ENCODE peak calls at places on chromosomes 1 and 21, in nine cellular contexts. V is brain microvascular endothelial cell; I is A549; D is HL-60; Y is CD8-positive, alpha-beta T cell; F is fibroblast of lung; H is Peyer's patch; J is lower lobe of right lung; N is right lobe of liver. Z is an unnamed sample.

GRCh38 chr21:35142036-35142825 is 93.1 kb upstream of the RUNX1 start:
- DNase-seq in D (no peak), Y (no peak), I (no peak), V (no peak), H (no peak), N (no peak), F (no peak), J (no peak), Z (no peak)

GRCh38 chr1:245859510-245860114 is 647.5 kb downstream of the SMYD3 start:
- DNase-seq in H (no peak), V (peak), Y (no peak), I (peak), N (no peak), F (no peak), D (no peak), J (no peak), Z (no peak)

GRCh38 chr1:234969630-234970370 is 158.8 kb downstream of the TOMM20 start:
- DNase-seq in I (no peak), F (peak), V (peak), N (peak), D (no peak), H (peak), Y (no peak), J (peak), Z (no peak)

GRCh38 chr1:29688477-29689365 is 452.4 kb downstream of the PTPRU start:
- DNase-seq in Y (no peak), H (no peak), N (peak), I (no peak), D (no peak), V (peak), J (no peak), F (peak), Z (no peak)

GRCh38 chr1:167935252-167936067 is 1.0 kb upstream of the DCAF6 start:
- DNase-seq in Y (peak), D (peak), I (peak), N (peak), F (peak), V (peak), J (no peak), H (no peak), Z (peak)

GRCh38 chr21:42079008-42079938 is 8.2 kb downstream of the UMODL1 start:
- DNase-seq in I (no peak), Y (no peak), D (no peak), N (no peak), H (no peak), J (no peak), F (no peak), V (no peak), Z (no peak)

GRCh38 chr21:14734191-14734590 is 188.1 kb upstream of the SAMSN1 start:
- DNase-seq in N (no peak), F (no peak), H (peak), Y (no peak), I (no peak), D (peak), J (no peak), V (no peak), Z (no peak)

GRCh38 chr1:161013591-161014513 is 7.1 kb downstream of the F11R start:
- DNase-seq in J (peak), H (peak), Y (peak), V (peak), F (peak), N (peak), I (peak), D (peak), Z (peak)

GRCh38 chr1:214427871-214428277 is 123.5 kb downstream of the PTPN14 start:
- DNase-seq in V (peak), Y (peak), J (no peak), H (peak), D (peak), F (peak), N (no peak), I (peak), Z (peak)

GRCh38 chr21:46369520-46370235 is 45.7 kb downstream of the PCNT start:
- DNase-seq in I (no peak), F (no peak), H (no peak), Y (no peak), D (peak), N (no peak), V (no peak), J (no peak), Z (no peak)

GRCh38 chr1:89758127-89758526 is 62.7 kb upstream of the LRRC8D start:
- DNase-seq in F (no peak), Y (no peak), H (no peak), I (no peak), V (no peak), J (no peak), D (no peak), N (no peak), Z (no peak)

GRCh38 chr1:111505641-111506119 is 2.2 kb upstream of the ADORA3 start:
- DNase-seq in F (no peak), N (no peak), I (no peak), V (no peak), Y (no peak), H (peak), J (no peak), D (peak), Z (no peak)

GRCh38 chr1:113871597-113872113 is at the start of gene PTPN22:
- DNase-seq in H (peak), I (no peak), D (peak), Y (peak), F (peak), V (peak), J (peak), N (no peak), Z (peak)

GRCh38 chr1:113875714-113876113 is 4.2 kb upstream of the PTPN22 start:
- DNase-seq in H (no peak), N (no peak), V (no peak), I (no peak), D (no peak), J (no peak), F (no peak), Y (no peak), Z (no peak)

GRCh38 chr1:113872219-113872934 is 865 bp upstream of the PTPN22 start:
- DNase-seq in N (no peak), V (no peak), D (peak), H (no peak), Y (peak), J (no peak), I (no peak), F (no peak), Z (no peak)

GRCh38 chr1:113876181-113876580 is 4.7 kb upstream of the PTPN22 start:
- DNase-seq in D (no peak), J (no peak), Y (no peak), H (no peak), F (no peak), I (no peak), N (no peak), V (no peak), Z (no peak)

GRCh38 chr1:113874017-113874879 is 2.7 kb upstream of the PTPN22 start:
- DNase-seq in N (no peak), D (peak), F (no peak), H (peak), J (no peak), V (no peak), I (peak), Y (no peak), Z (no peak)
- TF ChIP-seq CTCF in N (no peak), D (peak), F (no peak), H (peak), J (no peak), V (peak), I (no peak), Y (no peak), Z (no peak)

GRCh38 chr21:31476551-31477120 is 132.6 kb upstream of the TIAM1 start:
- DNase-seq in F (no peak), V (no peak), J (no peak), H (no peak), Y (no peak), I (no peak), D (no peak), N (no peak), Z (no peak)
- TF ChIP-seq CTCF in F (peak), V (peak), J (no peak), H (no peak), Y (no peak), I (no peak), D (no peak), N (no peak), Z (no peak)

GRCh38 chr1:227219715-227220292 is 98.5 kb downstream of the CDC42BPA start:
- DNase-seq in F (no peak), J (no peak), H (no peak), N (no peak), V (no peak), D (no peak), I (no peak), Y (no peak), Z (no peak)
- TF ChIP-seq CTCF in F (no peak), J (no peak), H (no peak), N (peak), V (no peak), D (no peak), I (no peak), Y (no peak), Z (no peak)

GRCh38 chr1:151908228-151908691 is 1.1 kb downstream of the THEM4 start:
- DNase-seq in J (no peak), D (peak), Y (no peak), F (no peak), I (peak), H (no peak), N (no peak), V (no peak), Z (no peak)
- TF ChIP-seq CTCF in J (no peak), D (peak), Y (no peak), F (peak), I (no peak), H (no peak), N (no peak), V (no peak), Z (no peak)

GRCh38 chr1:172041689-172042088 is 200.4 kb downstream of the DNM3 start:
- DNase-seq in H (no peak), I (peak), N (no peak), D (no peak), Y (no peak), V (no peak), F (peak), J (no peak), Z (no peak)
- TF ChIP-seq CTCF in H (peak), I (peak), N (peak), D (no peak), Y (no peak), V (peak), F (peak), J (peak), Z (no peak)

DNA sequence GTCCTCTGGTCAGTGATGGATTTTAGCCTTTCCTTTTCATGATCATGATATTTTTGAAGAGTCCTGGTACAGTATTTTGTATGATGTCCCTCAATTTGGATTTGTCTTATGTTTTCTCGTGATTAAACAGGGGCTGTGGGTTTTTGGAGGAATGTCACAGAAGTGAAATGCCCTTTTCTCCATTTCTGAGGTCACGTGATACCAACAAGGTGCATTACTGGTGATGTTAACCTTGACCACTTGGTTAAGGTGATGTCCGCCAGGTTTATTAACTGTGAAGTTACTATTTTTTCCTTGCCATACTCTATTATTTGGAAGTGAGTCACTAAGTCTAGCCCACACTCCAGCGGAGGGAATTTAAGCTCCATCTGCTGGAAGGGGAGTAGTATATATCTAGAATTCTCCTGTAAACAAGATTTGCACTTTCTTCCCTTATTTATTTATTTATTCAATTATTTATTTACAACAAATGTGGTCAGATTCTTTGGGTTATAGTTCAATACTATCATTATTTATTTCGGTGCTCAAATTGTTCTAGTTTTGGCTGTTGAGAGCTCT is 123.4 kb downstream of the HIVEP3 start:
- DNase-seq in J (no peak), V (peak), Y (no peak), I (peak), F (peak), N (peak), D (no peak), H (no peak), Z (no peak)
- TF ChIP-seq CTCF in J (no peak), V (peak), Y (no peak), I (peak), F (peak), N (peak), D (no peak), H (peak), Z (no peak)

DNA sequence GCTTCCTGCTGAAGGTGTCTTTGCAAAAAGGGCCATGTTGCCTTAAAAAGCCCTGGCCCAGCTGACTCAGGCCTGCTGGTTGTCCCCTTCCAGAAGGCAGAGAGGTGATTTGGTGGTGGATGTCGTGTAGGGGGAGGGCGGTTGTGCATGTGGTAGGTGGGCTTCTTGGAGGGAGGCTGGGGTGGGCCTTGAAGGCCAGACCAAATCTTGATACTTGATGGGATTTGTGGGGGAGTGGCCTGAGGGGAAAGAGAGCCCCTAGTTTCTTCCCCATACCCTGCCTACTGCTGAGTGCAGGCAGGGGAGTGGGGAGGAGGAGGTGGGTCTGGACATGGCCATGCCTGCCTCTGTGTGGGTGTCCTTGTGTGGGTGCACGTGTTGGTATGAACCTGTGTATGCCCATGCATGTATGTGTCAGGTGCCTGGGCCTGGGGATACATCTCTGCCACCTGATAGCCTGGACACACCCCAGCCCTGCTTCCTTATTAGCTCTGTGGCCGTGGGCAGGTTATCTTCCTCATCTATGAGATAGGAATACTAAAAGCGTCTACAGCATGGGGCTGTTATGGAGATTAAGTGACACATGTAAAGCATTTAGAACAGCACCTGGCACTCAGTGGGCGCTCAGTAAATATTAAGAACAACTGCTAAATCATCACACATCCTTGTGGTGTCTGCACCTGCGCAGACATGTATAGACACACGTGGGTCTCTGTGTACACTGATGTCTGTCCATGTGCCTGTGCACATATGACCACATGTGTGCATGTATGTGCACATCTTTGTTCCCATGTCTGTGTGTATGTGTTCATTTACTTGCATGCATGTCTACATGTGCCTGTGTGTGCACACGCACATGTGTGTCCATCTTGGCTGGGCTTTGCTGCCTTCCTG is 17.0 kb downstream of the FAM151A start:
- DNase-seq in J (no peak), F (no peak), H (no peak), V (no peak), N (no peak), I (no peak), Y (no peak), D (no peak), Z (no peak)
- TF ChIP-seq CTCF in J (no peak), F (no peak), H (no peak), V (no peak), N (no peak), I (no peak), Y (no peak), D (no peak), Z (no peak)

DNA sequence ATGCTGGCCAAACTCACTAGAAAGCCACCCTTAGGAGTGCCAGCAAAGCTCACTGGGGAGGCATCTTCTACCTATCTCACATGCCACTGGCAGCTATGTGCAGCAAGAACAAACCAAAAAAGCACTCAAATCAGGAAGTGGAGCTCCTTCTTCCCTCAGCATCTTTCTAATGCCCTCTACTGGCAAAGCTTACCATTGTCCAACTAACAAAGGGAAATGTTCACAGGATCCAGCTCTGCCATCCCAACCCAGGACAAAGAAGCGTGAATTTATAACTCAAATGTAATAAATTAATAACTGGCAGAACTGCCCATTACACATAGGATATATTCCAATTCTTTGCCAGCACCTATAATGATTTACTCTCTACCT is 38.9 kb downstream of the LEPR start:
- DNase-seq in I (peak), Y (no peak), H (no peak), V (no peak), N (no peak), F (peak), D (peak), J (no peak), Z (no peak)
- TF ChIP-seq CTCF in I (peak), Y (no peak), H (peak), V (peak), N (peak), F (peak), D (peak), J (peak), Z (no peak)

GRCh38 chr1:62989497-62989896 is 205.6 kb downstream of the ATG4C start:
- DNase-seq in D (no peak), F (no peak), I (peak), Y (no peak), V (no peak), N (no peak), H (no peak), J (no peak), Z (no peak)
- TF ChIP-seq CTCF in D (no peak), F (no peak), I (no peak), Y (no peak), V (peak), N (no peak), H (peak), J (no peak), Z (no peak)

DNA sequence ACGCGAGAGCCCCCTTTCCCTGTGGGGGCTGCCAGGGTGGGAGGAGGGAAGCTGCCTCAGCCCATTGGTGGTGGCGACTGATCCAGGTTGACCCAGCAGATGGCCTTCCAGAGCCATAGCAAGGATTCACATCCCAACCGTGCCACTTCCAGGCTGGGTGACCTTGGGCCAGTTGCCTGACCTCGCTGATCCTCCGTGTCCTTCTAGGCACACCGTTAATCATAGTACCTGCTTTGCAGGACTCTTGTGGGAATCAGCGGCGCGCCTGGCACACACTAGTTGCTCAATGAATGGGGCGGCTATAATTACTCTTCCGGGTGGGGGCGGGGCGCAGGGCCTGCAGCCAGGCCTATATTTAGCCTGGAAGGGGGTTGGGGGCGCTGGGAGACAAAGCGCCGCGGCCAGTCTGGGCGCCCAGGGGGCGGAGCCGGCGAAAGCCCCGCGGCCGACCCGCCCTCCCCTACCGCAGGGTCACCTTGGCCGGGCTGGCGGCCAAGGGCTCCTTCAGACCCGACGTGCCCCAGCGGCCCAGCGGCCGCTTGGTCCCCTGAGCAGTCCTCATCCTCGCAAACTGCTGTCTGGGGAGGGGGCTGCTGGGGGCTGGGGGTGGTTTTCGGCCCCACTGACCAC is 5.1 kb downstream of the HSPB7 start:
- DNase-seq in N (peak), Y (no peak), D (peak), H (peak), V (peak), F (peak), I (peak), J (peak), Z (peak)
- TF ChIP-seq CTCF in N (no peak), Y (no peak), D (no peak), H (no peak), V (no peak), F (no peak), I (peak), J (no peak), Z (no peak)